ENCODE peak calls at places on chromosomes 6 and 20, in five cellular contexts. B is mucosa of gallbladder; V is posterior cingulate gyrus; R is stimulated activated naive CD4-positive, alpha-beta T cell; Z is C1 segment of cervical spinal cord. P is an unnamed sample.

GRCh38 chr20:44776977-44777376 is 31.3 kb downstream of the KCNK15 start:
- DNase-seq in R (no peak), B (no peak), Z (no peak), V (no peak), P (no peak)

GRCh38 chr20:49729780-49730179 is 16.1 kb upstream of the B4GALT5 start:
- DNase-seq in B (no peak), V (no peak), Z (no peak), R (no peak), P (no peak)

GRCh38 chr6:74277749-74278148 is 581.7 kb downstream of the CD109 start:
- DNase-seq in B (no peak), V (no peak), R (no peak), Z (no peak), P (no peak)

GRCh38 chr6:20811112-20811746 is 277.0 kb downstream of the CDKAL1 start:
- DNase-seq in B (no peak), R (no peak), V (no peak), Z (no peak), P (no peak)

GRCh38 chr20:17456226-17456625 is 75.0 kb downstream of the BFSP1 start:
- DNase-seq in V (peak), B (no peak), Z (no peak), R (no peak), P (no peak)

GRCh38 chr6:136959471-136959891 is 37.4 kb downstream of the SLC35D3 start:
- DNase-seq in Z (no peak), R (no peak), V (no peak), B (no peak), P (no peak)

GRCh38 chr20:56160956-56161355 is 87.6 kb upstream of the MC3R start:
- DNase-seq in R (no peak), V (no peak), Z (no peak), B (no peak), P (no peak)

GRCh38 chr20:43973231-43973630 is 58.6 kb downstream of the TOX2 start:
- DNase-seq in B (no peak), V (no peak), Z (no peak), R (no peak), P (no peak)

GRCh38 chr20:50582092-50582491 is 71.9 kb downstream of the PTPN1 start:
- DNase-seq in B (no peak), Z (no peak), R (no peak), V (no peak), P (no peak)

GRCh38 chr6:77403424-77403823 is 59.9 kb downstream of the HTR1B start:
- DNase-seq in R (no peak), B (no peak), V (no peak), Z (no peak), P (no peak)

GRCh38 chr6:169425628-169426370 is 172.2 kb upstream of the THBS2 start:
- DNase-seq in Z (no peak), B (no peak), V (no peak), R (no peak), P (no peak)

GRCh38 chr6:31575952-31576684 is 753 bp downstream of the TNF start:
- DNase-seq in Z (no peak), R (no peak), B (no peak), V (no peak), P (no peak)

GRCh38 chr20:57514273-57514751 is 10.6 kb downstream of the CTCFL start:
- DNase-seq in B (peak), V (peak), R (no peak), Z (peak), P (peak)

GRCh38 chr6:14543971-14544620 is 426.5 kb downstream of the CD83 start:
- DNase-seq in B (no peak), V (no peak), R (no peak), Z (no peak), P (no peak)

GRCh38 chr6:10383312-10384063 is 31.4 kb downstream of the TFAP2A start:
- DNase-seq in Z (no peak), V (no peak), B (no peak), R (no peak), P (no peak)

GRCh38 chr6:28217890-28218289 is 7.2 kb upstream of the ZSCAN9 start:
- DNase-seq in Z (no peak), R (no peak), V (no peak), B (no peak), P (no peak)

GRCh38 chr20:8661229-8662023 is 407.5 kb upstream of the PLCB4 start:
- DNase-seq in B (no peak), V (no peak), Z (no peak), R (no peak), P (no peak)

GRCh38 chr20:49888341-49889244 is 26.7 kb downstream of the SPATA2 start:
- DNase-seq in V (peak), R (peak), Z (peak), B (peak), P (peak)

GRCh38 chr6:170207586-170207985 is 83.3 kb downstream of the DLL1 start:
- DNase-seq in B (peak), R (no peak), V (peak), Z (no peak), P (no peak)

GRCh38 chr6:137998461-137999019 is 108.7 kb downstream of the PERP start:
- DNase-seq in Z (no peak), B (no peak), R (no peak), V (no peak), P (no peak)

GRCh38 chr20:41178904-41179432 is 41.6 kb downstream of the PLCG1 start:
- DNase-seq in Z (peak), V (no peak), R (no peak), B (no peak), P (no peak)

GRCh38 chr20:10476319-10476724 is 41.2 kb downstream of the SLX4IP start:
- DNase-seq in B (no peak), V (no peak), R (no peak), Z (no peak), P (no peak)

GRCh38 chr6:2768125-2768524 is 2.9 kb downstream of the WRNIP1 start:
- DNase-seq in R (no peak), B (no peak), V (no peak), Z (no peak), P (no peak)

GRCh38 chr6:81401970-81402690 is 350.4 kb downstream of the TENT5A start:
- DNase-seq in V (no peak), R (no peak), Z (no peak), B (no peak), P (no peak)

GRCh38 chr6:28709478-28710349 is 184.0 kb downstream of the GPX5 start:
- DNase-seq in Z (no peak), B (no peak), R (no peak), V (no peak), P (no peak)

GRCh38 chr6:15369838-15370237 is 124.0 kb downstream of the JARID2 start:
- DNase-seq in B (no peak), V (no peak), R (no peak), Z (no peak), P (no peak)

GRCh38 chr6:33123732-33124524 is 48.1 kb downstream of the HLA-DPB1 start:
- DNase-seq in B (no peak), V (no peak), Z (no peak), R (no peak), P (no peak)

GRCh38 chr20:57417830-57418780 is 26.9 kb downstream of the RBM38 start:
- DNase-seq in B (no peak), V (no peak), R (no peak), Z (no peak), P (no peak)

GRCh38 chr6:16374796-16375195 is 136.4 kb downstream of the GMPR start:
- DNase-seq in B (no peak), R (no peak), Z (no peak), V (no peak), P (no peak)

GRCh38 chr6:34973547-34974248 is 84.6 kb downstream of the ANKS1A start:
- DNase-seq in R (no peak), Z (no peak), B (no peak), V (no peak), P (no peak)

GRCh38 chr6:40721252-40721936 is 134.2 kb upstream of the LRFN2 start:
- DNase-seq in R (no peak), B (no peak), Z (no peak), V (no peak), P (no peak)

GRCh38 chr6:33431880-33432541 is 12.1 kb downstream of the SYNGAP1 start:
- DNase-seq in B (no peak), R (no peak), Z (no peak), V (no peak), P (no peak)

GRCh38 chr20:5400164-5400762 is 83.5 kb upstream of the PROKR2 start:
- DNase-seq in R (no peak), Z (no peak), B (no peak), V (no peak), P (no peak)

GRCh38 chr6:158923801-158924498 is 76.1 kb downstream of the RSPH3 start:
- DNase-seq in V (no peak), R (no peak), B (no peak), Z (no peak), P (no peak)

GRCh38 chr6:166530211-166531045 is 56.0 kb downstream of the RAMACL start:
- DNase-seq in V (no peak), Z (no peak), R (no peak), B (no peak), P (no peak)

GRCh38 chr6:70166088-70166958 is 136.6 kb downstream of the COL9A1 start:
- DNase-seq in V (peak), Z (peak), R (no peak), B (peak), P (no peak)

P was measured in T-cell.